ENCODE peak calls at places on chromosomes 2 and 18, in seven cellular contexts. H is A549, G is breast epithelium, Y is prostate gland, T is esophagus squamous epithelium, X is heart left ventricle, B is GM12891. O is an unnamed sample.

GRCh38 chr2:210224660-210225460 is at the start of gene ACADL:
- DNase-seq in H (peak), G (no peak), Y (peak), T (no peak), X (peak), B (peak), O (no peak)

GRCh38 chr18:3012920-3013810 is at the start of gene LPIN2:
- DNase-seq in H (peak), G (peak), Y (peak), T (peak), X (peak), B (peak), O (peak)

GRCh38 chr2:85445316-85446295 is 27.1 kb downstream of the SH2D6 start:
- DNase-seq in H (no peak), G (no peak), Y (no peak), T (no peak), X (no peak), B (no peak), O (no peak)

GRCh38 chr2:172962824-172963223 is 112.8 kb upstream of the MAP3K20 start:
- DNase-seq in H (no peak), G (no peak), Y (no peak), T (no peak), X (no peak), B (no peak), O (no peak)

GRCh38 chr18:49631146-49631866 is 69.4 kb downstream of the LIPG start:
- DNase-seq in H (no peak), G (no peak), Y (no peak), T (no peak), X (no peak), B (no peak), O (no peak)

GRCh38 chr2:132582360-132582759 is 87.6 kb downstream of the LYPD1 start:
- DNase-seq in H (no peak), G (no peak), Y (no peak), T (no peak), X (no peak), B (no peak), O (no peak)

GRCh38 chr2:69164379-69164778 is 151.4 kb downstream of the ANTXR1 start:
- DNase-seq in H (no peak), G (no peak), Y (no peak), T (no peak), X (no peak), B (no peak), O (no peak)

GRCh38 chr18:32922951-32923430 is 150.2 kb upstream of the KLHL14 start:
- DNase-seq in H (no peak), G (no peak), Y (no peak), T (no peak), X (no peak), B (no peak), O (no peak)

GRCh38 chr2:46180189-46180588 is 117.0 kb upstream of the EPAS1 start:
- DNase-seq in H (no peak), G (no peak), Y (no peak), T (no peak), X (peak), B (no peak), O (no peak)

GRCh38 chr2:46181789-46182530 is 115.2 kb upstream of the EPAS1 start:
- DNase-seq in H (no peak), G (no peak), Y (no peak), T (no peak), X (peak), B (no peak), O (no peak)

GRCh38 chr2:46181306-46181705 is 115.9 kb upstream of the EPAS1 start:
- DNase-seq in H (no peak), G (no peak), Y (no peak), T (no peak), X (no peak), B (no peak), O (no peak)

GRCh38 chr2:46177461-46178089 is 119.6 kb upstream of the EPAS1 start:
- DNase-seq in H (no peak), G (no peak), Y (no peak), T (no peak), X (no peak), B (no peak), O (no peak)

DNA sequence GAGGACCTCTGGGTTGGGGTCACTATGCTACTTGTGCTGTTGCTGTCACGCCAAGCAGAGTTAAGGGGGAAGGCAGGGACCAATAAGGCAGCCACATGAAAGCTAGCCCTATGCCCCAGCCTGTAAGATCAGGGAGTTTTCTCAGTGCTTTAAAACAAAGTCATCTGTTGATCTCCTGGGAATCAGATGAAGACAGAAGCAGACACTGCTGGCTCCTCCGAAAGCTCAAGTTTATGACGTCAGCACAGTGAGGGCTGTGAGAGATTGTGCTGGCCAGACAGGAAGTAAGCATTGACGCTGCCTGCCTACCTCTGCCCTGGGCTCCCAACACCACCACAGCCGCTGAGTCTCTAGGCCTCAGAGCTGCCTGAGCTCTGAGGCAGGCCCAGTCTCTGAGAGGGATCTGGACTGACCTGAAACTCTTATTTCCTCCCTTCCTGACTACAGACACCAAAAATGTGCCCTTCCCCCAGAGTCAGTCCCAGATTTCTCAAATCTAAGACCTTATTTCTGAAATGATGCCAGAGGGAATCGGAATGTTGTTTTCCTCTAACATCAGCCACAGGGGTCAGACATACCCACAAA is 118.1 kb upstream of the EPAS1 start:
- DNase-seq in H (no peak), G (peak), Y (no peak), T (no peak), X (peak), B (no peak), O (no peak)
- TF ChIP-seq POLR2A in H (no peak), G (no peak), Y (no peak), T (no peak), X (no peak), B (no peak), O (no peak)

GRCh38 chr2:73984922-73985317 is 210 bp downstream of the TET3 start:
- DNase-seq in H (peak), G (no peak), Y (peak), T (no peak), X (peak), B (peak), O (no peak)
- TF ChIP-seq POLR2A in H (peak), G (no peak), Y (no peak), T (no peak), X (no peak), B (no peak), O (no peak)

GRCh38 chr2:233208382-233209116 is 42.9 kb upstream of the ATG16L1 start:
- DNase-seq in H (peak), G (no peak), Y (no peak), T (no peak), X (no peak), B (no peak), O (peak)
- TF ChIP-seq POLR2A in H (no peak), G (no peak), Y (no peak), T (no peak), X (no peak), B (no peak), O (no peak)

GRCh38 chr18:21739604-21740473 is 753 bp upstream of the MIB1 start:
- DNase-seq in H (no peak), G (no peak), Y (no peak), T (no peak), X (peak), B (no peak), O (no peak)

GRCh38 chr18:21741511-21742322 is 1.1 kb downstream of the MIB1 start:
- DNase-seq in H (no peak), G (no peak), Y (peak), T (no peak), X (peak), B (no peak), O (no peak)

GRCh38 chr18:21740474-21740723 is 193 bp upstream of the MIB1 start:
- DNase-seq in H (peak), G (peak), Y (peak), T (peak), X (peak), B (peak), O (peak)

GRCh38 chr18:21742323-21742687 is 1.7 kb downstream of the MIB1 start:
- DNase-seq in H (no peak), G (no peak), Y (no peak), T (no peak), X (no peak), B (no peak), O (no peak)

DNA sequence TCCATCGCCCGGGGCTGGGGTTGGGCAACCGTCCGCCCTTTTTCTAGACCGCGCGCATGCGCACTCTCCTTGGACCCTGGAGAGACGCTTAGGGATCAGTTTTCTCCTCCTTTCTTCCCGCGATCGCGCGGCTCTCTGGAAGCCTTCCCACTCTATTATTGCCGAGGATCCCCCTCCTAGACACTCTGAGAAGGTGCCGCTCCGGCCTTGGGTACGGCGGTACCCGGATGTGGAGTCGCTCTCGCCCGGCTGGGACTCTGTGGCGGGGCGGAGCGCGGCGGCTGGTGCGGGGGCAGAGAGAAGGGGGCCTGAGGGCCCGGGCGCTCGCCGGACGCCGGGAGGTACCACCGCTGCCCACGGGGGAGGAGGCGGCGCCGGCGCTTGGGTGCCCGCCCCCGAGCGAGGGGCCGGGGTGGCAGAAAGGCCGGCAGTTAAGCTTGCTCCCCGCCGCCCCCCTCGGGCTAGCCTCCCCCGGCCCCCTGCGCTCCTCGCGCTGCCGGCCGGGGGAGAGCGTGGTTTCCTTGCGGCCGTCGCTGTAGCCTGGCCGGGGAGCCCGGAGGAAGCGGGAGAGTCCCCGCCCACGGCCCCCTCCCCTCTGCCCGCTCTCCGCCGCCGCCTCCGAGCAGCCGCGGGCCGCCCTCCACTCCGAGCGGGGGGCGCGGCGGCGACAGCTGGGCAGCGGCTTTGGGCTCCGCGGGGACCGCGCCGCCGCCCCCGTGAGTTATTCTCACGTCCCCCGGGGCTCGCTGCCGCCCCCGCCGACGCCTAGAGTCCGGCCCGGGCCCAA is at the start of gene MIB1:
- DNase-seq in H (peak), G (no peak), Y (peak), T (peak), X (peak), B (peak), O (no peak)
- TF ChIP-seq POLR2A in H (peak), G (peak), Y (peak), T (peak), X (no peak), B (peak), O (peak)

O was measured in H54.